ENCODE peak calls at places on chromosome 19, in four cellular contexts. Y is tibial artery, P is heart left ventricle, M is mammary epithelial cell. A is an unnamed sample.

GRCh38 chr19:53868091-53868891 is 608 bp downstream of the MYADM start:
- DNase-seq in P (peak), Y (peak), M (peak), A (peak)

GRCh38 chr19:10428996-10429381 is 8.7 kb downstream of the PDE4A start:
- DNase-seq in M (no peak), P (no peak), Y (no peak), A (no peak)

GRCh38 chr19:21912654-21913053 is 76.7 kb upstream of the ZNF43 start:
- DNase-seq in P (no peak), M (no peak), Y (no peak), A (no peak)

GRCh38 chr19:55166530-55167268 is at the start of gene DNAAF3:
- DNase-seq in Y (peak), P (peak), M (peak), A (peak)

GRCh38 chr19:23002690-23003422 is at the start of gene ZNF728:
- DNase-seq in Y (peak), P (peak), M (no peak), A (peak)

GRCh38 chr19:2352121-2352520 is 7.9 kb upstream of the TMPRSS9 start:
- DNase-seq in P (no peak), Y (no peak), M (no peak), A (no peak)

GRCh38 chr19:4391701-4392543 is 8.4 kb downstream of the SH3GL1 start:
- DNase-seq in P (peak), M (peak), Y (no peak), A (peak)

GRCh38 chr19:43465468-43466120 is at the start of gene LYPD3:
- DNase-seq in P (no peak), M (peak), Y (no peak), A (peak)

GRCh38 chr19:50293263-50294004 is 35.7 kb downstream of the KCNC3 start:
- DNase-seq in Y (no peak), M (no peak), P (no peak), A (no peak)

GRCh38 chr19:33796164-33797100 is at the start of gene KCTD15:
- DNase-seq in M (peak), Y (no peak), P (no peak), A (peak)

GRCh38 chr19:3580156-3580955 is 4.9 kb upstream of the GIPC3 start:
- DNase-seq in M (peak), P (no peak), Y (no peak), A (no peak)

GRCh38 chr19:10808937-10809655 is 26.9 kb downstream of the TMED1 start:
- DNase-seq in Y (no peak), M (peak), P (no peak), A (no peak)

GRCh38 chr19:2528543-2529173 is 52.7 kb downstream of the GADD45B start:
- DNase-seq in Y (no peak), P (no peak), M (no peak), A (no peak)

GRCh38 chr19:56120371-56121179 is 520 bp downstream of the ZNF787 start:
- DNase-seq in P (peak), Y (peak), M (peak), A (peak)

GRCh38 chr19:920051-920857 is 3.1 kb downstream of the KISS1R start:
- DNase-seq in Y (no peak), P (no peak), M (peak), A (no peak)

DNA sequence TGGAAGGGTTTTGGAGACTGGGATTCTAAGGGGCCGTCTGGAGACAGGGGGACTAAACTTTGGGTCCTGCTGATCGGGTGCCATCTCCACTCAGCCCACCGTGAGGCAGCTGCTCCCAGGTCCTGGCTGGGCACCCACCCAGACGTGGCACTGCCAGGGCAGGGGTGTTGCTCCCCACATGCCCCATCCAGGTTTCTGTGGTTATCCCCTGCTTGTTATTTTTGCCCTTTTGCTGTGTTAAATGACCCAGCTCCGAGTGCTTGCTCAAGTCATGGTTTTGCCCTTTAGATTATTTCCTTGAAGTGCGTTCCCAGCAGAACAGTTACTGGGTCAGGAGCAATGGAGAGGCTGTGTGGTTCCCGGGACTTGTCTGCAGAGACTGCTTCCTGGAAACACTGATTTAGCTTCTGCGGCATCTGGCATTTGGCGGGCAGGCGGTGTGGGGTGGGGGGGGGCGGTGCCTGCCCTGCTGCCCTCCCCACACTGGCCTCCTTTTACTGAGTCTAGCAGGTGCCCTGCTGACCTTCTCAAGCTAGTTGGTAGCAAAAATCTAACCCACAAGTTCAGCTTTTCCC is 1.9 kb downstream of the RAB11B start:
- DNase-seq in Y (peak), M (no peak), P (peak), A (no peak)
- H3K27ac ChIP-seq in Y (peak), M (no peak), P (peak), A (peak)

GRCh38 chr19:14497347-14497921 is 1.5 kb upstream of the GIPC1 start:
- DNase-seq in P (no peak), M (no peak), Y (no peak), A (no peak)

GRCh38 chr19:14502334-14503092 is 6.6 kb upstream of the GIPC1 start:
- DNase-seq in Y (no peak), M (no peak), P (no peak), A (no peak)

GRCh38 chr19:14507704-14508246 is 10.4 kb downstream of the DNAJB1 start:
- DNase-seq in P (no peak), M (peak), Y (no peak), A (no peak)

GRCh38 chr19:14505488-14506239 is 9.7 kb upstream of the GIPC1 start:
- DNase-seq in Y (no peak), M (peak), P (no peak), A (no peak)

DNA sequence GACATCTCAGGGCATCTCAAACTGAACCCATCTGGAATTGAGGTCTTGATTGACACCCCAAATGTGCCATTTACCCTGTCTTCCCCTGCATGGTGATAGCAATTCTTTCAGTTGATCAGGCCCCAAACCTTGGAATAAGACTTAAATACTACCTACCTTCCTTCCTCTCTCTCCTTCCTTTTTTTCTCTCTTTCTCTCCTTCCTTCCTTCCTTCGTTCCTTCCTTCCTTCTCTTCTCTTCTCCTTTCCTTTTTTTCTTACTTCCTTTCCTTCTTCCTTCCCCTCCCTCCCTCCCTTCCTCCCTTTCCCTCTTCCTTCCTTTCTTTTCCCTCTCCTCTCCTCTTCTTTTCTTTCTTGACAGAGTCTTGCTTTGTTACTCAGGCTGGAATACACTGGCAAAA is 7.4 kb upstream of the GIPC1 start:
- DNase-seq in P (no peak), M (no peak), Y (no peak), A (no peak)
- H3K27ac ChIP-seq in P (no peak), M (no peak), Y (no peak), A (no peak)

GRCh38 chr19:52741951-52742485 is 7.2 kb upstream of the ZNF611 start:
- DNase-seq in M (no peak), Y (no peak), P (no peak), A (no peak)

GRCh38 chr19:52748336-52748950 is 13.6 kb upstream of the ZNF611 start:
- DNase-seq in Y (no peak), M (peak), P (no peak), A (peak)

GRCh38 chr19:52739576-52739975 is 4.7 kb upstream of the ZNF611 start:
- DNase-seq in Y (no peak), P (no peak), M (no peak), A (no peak)

DNA sequence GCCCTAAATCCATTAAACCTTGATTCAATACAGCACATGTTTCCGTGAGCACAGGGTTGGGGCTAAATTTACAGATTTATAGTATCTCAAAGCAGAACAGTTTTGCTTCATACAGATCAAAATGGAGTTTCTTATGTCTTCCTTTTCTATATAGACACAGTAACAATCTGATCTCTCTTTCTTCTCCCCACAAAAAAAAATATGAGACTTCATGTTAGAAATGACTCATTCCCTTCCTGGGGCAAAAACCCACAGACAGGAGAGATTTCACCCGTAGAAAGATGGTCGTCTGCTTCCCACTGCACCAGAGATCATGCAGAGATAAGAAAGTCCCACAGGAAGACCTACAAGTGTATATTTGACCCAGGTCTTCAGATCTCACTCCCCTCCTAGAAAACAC is 7.7 kb upstream of the ZNF611 start:
- DNase-seq in M (no peak), Y (no peak), P (no peak), A (no peak)
- H3K27ac ChIP-seq in M (no peak), Y (no peak), P (no peak), A (no peak)

DNA sequence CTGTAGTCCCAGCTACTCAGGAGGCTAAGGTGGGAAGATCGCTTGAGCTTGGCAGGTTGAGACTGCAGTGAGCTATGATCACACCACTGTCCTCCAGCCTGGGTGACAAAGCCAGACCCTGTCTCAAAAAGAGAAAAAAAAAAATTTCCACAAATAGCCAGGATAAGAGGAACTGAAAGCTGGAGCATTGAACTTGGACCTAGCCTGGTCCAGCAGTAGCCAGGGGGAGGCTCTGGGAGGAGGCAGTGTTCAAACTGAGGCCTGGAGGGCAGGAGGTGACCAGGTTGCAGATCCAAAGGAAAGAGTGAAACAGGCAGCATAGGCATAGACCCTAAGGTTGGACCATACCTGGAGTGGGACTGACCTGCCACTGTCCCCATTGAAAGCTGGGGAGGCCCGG is 26.9 kb upstream of the PIK3R2 start:
- DNase-seq in P (no peak), M (no peak), Y (no peak), A (no peak)
- H3K27ac ChIP-seq in P (no peak), M (no peak), Y (no peak), A (no peak)

DNA sequence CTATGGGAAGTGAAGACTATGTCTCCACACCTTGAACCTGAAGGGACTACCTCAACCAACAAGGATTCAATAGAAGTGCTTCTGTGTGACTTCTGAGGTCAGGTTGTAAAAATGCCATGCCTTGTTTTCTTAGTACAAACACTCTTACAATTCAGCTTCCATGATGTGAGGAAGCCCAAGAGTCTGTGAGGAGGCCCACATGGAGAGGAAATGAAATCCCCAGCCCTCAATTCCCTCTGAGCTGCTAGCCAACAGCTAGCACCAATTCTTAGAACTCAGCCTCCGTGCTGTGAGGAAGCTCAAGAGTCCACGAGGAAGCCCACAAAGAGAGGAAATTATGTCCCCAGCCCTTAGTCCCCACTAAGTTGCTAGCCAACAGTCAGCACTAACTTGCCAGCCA is 12.6 kb upstream of the LMTK3 start:
- DNase-seq in P (no peak), M (no peak), Y (no peak), A (no peak)
- H3K27ac ChIP-seq in P (no peak), M (no peak), Y (no peak), A (no peak)

GRCh38 chr19:6772866-6773322 is 386 bp downstream of the VAV1 start:
- DNase-seq in P (no peak), Y (no peak), M (no peak), A (no peak)

GRCh38 chr19:6774821-6775707 is 2.6 kb downstream of the VAV1 start:
- DNase-seq in Y (no peak), P (no peak), M (no peak), A (no peak)

GRCh38 chr19:6776999-6777398 is 4.5 kb downstream of the VAV1 start:
- DNase-seq in Y (no peak), M (no peak), P (no peak), A (no peak)

GRCh38 chr19:6772028-6772865 is at the start of gene VAV1:
- DNase-seq in M (no peak), P (peak), Y (no peak), A (no peak)

GRCh38 chr19:6773323-6773931 is 919 bp downstream of the VAV1 start:
- DNase-seq in Y (no peak), M (no peak), P (peak), A (no peak)
- H3K27ac ChIP-seq in Y (no peak), M (no peak), P (no peak), A (no peak)

GRCh38 chr19:8397291-8397690 is 7.1 kb downstream of the RAB11B start:
- DNase-seq in Y (no peak), M (peak), P (no peak), A (no peak)

GRCh38 chr19:8395621-8396082 is 5.5 kb downstream of the RAB11B start:
- DNase-seq in M (no peak), Y (no peak), P (no peak), A (no peak)

GRCh38 chr19:8396185-8396562 is 6.0 kb downstream of the RAB11B start:
- DNase-seq in M (no peak), P (no peak), Y (no peak), A (no peak)

GRCh38 chr19:8397746-8398721 is 7.9 kb downstream of the RAB11B start:
- DNase-seq in P (no peak), M (no peak), Y (no peak), A (no peak)

GRCh38 chr19:8396563-8397203 is 6.5 kb downstream of the RAB11B start:
- DNase-seq in M (peak), Y (no peak), P (peak), A (peak)
- H3K27ac ChIP-seq in M (peak), Y (no peak), P (no peak), A (no peak)

GRCh38 chr19:46903458-46903857 is 42.7 kb downstream of the ARHGAP35 start:
- DNase-seq in M (no peak), Y (no peak), P (no peak), A (no peak)
- H3K27ac ChIP-seq in M (peak), Y (no peak), P (no peak), A (peak)

A was measured in uterus.